ENCODE peak calls at places on chromosomes 12 and 14, in seven cellular contexts. One of them, this sample, is unnamed.

GRCh38 chr14:56887211-56887610 is 76.9 kb upstream of the OTX2 start:
- DNase-seq in body of pancreas: no peak
- DNase-seq in aorta: no peak
- DNase-seq in neural progenitor cell: peak; percentile 53
- DNase-seq in vagina: no peak
- DNase-seq in fibroblast of lung: no peak
- DNase-seq in CD8-positive, alpha-beta memory T cell: no peak
- DNase-seq in this sample: no peak

GRCh38 chr14:73244541-73244940 is 7.2 kb downstream of the PAPLN start:
- DNase-seq in body of pancreas: no peak
- DNase-seq in vagina: no peak
- DNase-seq in neural progenitor cell: no peak
- DNase-seq in aorta: peak; percentile 36
- DNase-seq in CD8-positive, alpha-beta memory T cell: no peak
- DNase-seq in fibroblast of lung: no peak
- DNase-seq in this sample: no peak

GRCh38 chr14:57526942-57527341 is 33.3 kb upstream of the CCDC198 start:
- DNase-seq in CD8-positive, alpha-beta memory T cell: no peak
- DNase-seq in fibroblast of lung: no peak
- DNase-seq in aorta: no peak
- DNase-seq in neural progenitor cell: peak; percentile 58
- DNase-seq in vagina: no peak
- DNase-seq in body of pancreas: no peak
- DNase-seq in this sample: no peak

GRCh38 chr12:6627598-6627997 is 8.2 kb downstream of the LPAR5 start:
- DNase-seq in body of pancreas: no peak
- DNase-seq in aorta: no peak
- DNase-seq in CD8-positive, alpha-beta memory T cell: peak; percentile 68
- DNase-seq in fibroblast of lung: no peak
- DNase-seq in neural progenitor cell: no peak
- DNase-seq in vagina: no peak
- DNase-seq in this sample: no peak

GRCh38 chr14:72781476-72782181 is 112.3 kb downstream of the DPF3 start:
- DNase-seq in fibroblast of lung: peak; percentile 91
- DNase-seq in CD8-positive, alpha-beta memory T cell: no peak
- DNase-seq in neural progenitor cell: no peak
- DNase-seq in aorta: no peak
- DNase-seq in body of pancreas: no peak
- DNase-seq in vagina: peak; percentile 52
- DNase-seq in this sample: no peak

GRCh38 chr12:39103552-39104165 is 198.3 kb upstream of the CPNE8 start:
- DNase-seq in neural progenitor cell: peak; percentile 85
- DNase-seq in fibroblast of lung: peak; percentile 57
- DNase-seq in CD8-positive, alpha-beta memory T cell: no peak
- DNase-seq in vagina: no peak
- DNase-seq in body of pancreas: peak; percentile 15
- DNase-seq in aorta: no peak
- DNase-seq in this sample: no peak

GRCh38 chr14:46480817-46481216 is 170.8 kb downstream of the RPL10L start:
- DNase-seq in aorta: no peak
- DNase-seq in fibroblast of lung: no peak
- DNase-seq in body of pancreas: no peak
- DNase-seq in CD8-positive, alpha-beta memory T cell: no peak
- DNase-seq in neural progenitor cell: no peak
- DNase-seq in vagina: no peak
- DNase-seq in this sample: no peak

GRCh38 chr12:52585951-52586350 is 12.3 kb upstream of the KRT74 start:
- DNase-seq in CD8-positive, alpha-beta memory T cell: peak; percentile 84
- DNase-seq in vagina: no peak
- DNase-seq in aorta: no peak
- DNase-seq in fibroblast of lung: no peak
- DNase-seq in neural progenitor cell: no peak
- DNase-seq in body of pancreas: no peak
- DNase-seq in this sample: no peak

GRCh38 chr14:37466623-37467088 is 128.4 kb downstream of the FOXA1 start:
- DNase-seq in vagina: no peak
- DNase-seq in body of pancreas: no peak
- DNase-seq in neural progenitor cell: no peak
- DNase-seq in aorta: no peak
- DNase-seq in fibroblast of lung: no peak
- DNase-seq in CD8-positive, alpha-beta memory T cell: no peak
- DNase-seq in this sample: no peak

GRCh38 chr14:104651876-104652260 is 37.5 kb upstream of the INF2 start:
- DNase-seq in neural progenitor cell: no peak
- DNase-seq in CD8-positive, alpha-beta memory T cell: no peak
- DNase-seq in vagina: no peak
- DNase-seq in body of pancreas: no peak
- DNase-seq in fibroblast of lung: no peak
- DNase-seq in aorta: no peak
- DNase-seq in this sample: no peak

GRCh38 chr12:109946913-109947312 is 46.8 kb downstream of the TCHP start:
- DNase-seq in fibroblast of lung: no peak
- DNase-seq in neural progenitor cell: no peak
- DNase-seq in CD8-positive, alpha-beta memory T cell: no peak
- DNase-seq in aorta: no peak
- DNase-seq in vagina: no peak
- DNase-seq in body of pancreas: no peak
- DNase-seq in this sample: no peak

GRCh38 chr12:77120156-77120555 is 54.8 kb upstream of the E2F7 start:
- DNase-seq in fibroblast of lung: peak; percentile 66
- DNase-seq in body of pancreas: no peak
- DNase-seq in aorta: no peak
- DNase-seq in neural progenitor cell: no peak
- DNase-seq in vagina: no peak
- DNase-seq in CD8-positive, alpha-beta memory T cell: no peak
- DNase-seq in this sample: no peak

GRCh38 chr14:50061664-50062437 is 54.5 kb downstream of the VCPKMT start:
- DNase-seq in CD8-positive, alpha-beta memory T cell: peak; percentile 88
- DNase-seq in vagina: no peak
- DNase-seq in aorta: peak; percentile 72
- DNase-seq in fibroblast of lung: peak; percentile 61
- DNase-seq in body of pancreas: peak; percentile 62
- DNase-seq in neural progenitor cell: no peak
- DNase-seq in this sample: no peak

GRCh38 chr12:63802012-63802608 is 22.4 kb downstream of the RXYLT1 start:
- DNase-seq in neural progenitor cell: peak; percentile 24
- DNase-seq in CD8-positive, alpha-beta memory T cell: no peak
- DNase-seq in aorta: no peak
- DNase-seq in fibroblast of lung: no peak
- DNase-seq in body of pancreas: no peak
- DNase-seq in vagina: no peak
- DNase-seq in this sample: no peak

GRCh38 chr14:45198551-45198950 is 54.5 kb downstream of the MIS18BP1 start:
- DNase-seq in body of pancreas: no peak
- DNase-seq in vagina: no peak
- DNase-seq in neural progenitor cell: no peak
- DNase-seq in CD8-positive, alpha-beta memory T cell: no peak
- DNase-seq in fibroblast of lung: peak; percentile 96
- DNase-seq in aorta: no peak
- DNase-seq in this sample: no peak

GRCh38 chr12:60644076-60644475 is 1048.2 kb downstream of the SLC16A7 start:
- DNase-seq in neural progenitor cell: peak; percentile 6
- DNase-seq in body of pancreas: no peak
- DNase-seq in CD8-positive, alpha-beta memory T cell: no peak
- DNase-seq in vagina: no peak
- DNase-seq in aorta: no peak
- DNase-seq in fibroblast of lung: no peak
- DNase-seq in this sample: no peak

GRCh38 chr12:6221146-6221545 is 20.9 kb downstream of the CD9 start:
- DNase-seq in neural progenitor cell: no peak
- DNase-seq in body of pancreas: no peak
- DNase-seq in CD8-positive, alpha-beta memory T cell: no peak
- DNase-seq in fibroblast of lung: no peak
- DNase-seq in vagina: no peak
- DNase-seq in aorta: no peak
- DNase-seq in this sample: no peak

GRCh38 chr12:64452559-64453329 is 824 bp downstream of the TBK1 start:
- DNase-seq in neural progenitor cell: no peak
- DNase-seq in CD8-positive, alpha-beta memory T cell: no peak
- DNase-seq in fibroblast of lung: peak; percentile 88
- DNase-seq in body of pancreas: peak; percentile 31
- DNase-seq in vagina: no peak
- DNase-seq in aorta: no peak
- DNase-seq in this sample: no peak

GRCh38 chr12:52082988-52083637 is 3.6 kb downstream of the SMIM41 start:
- DNase-seq in fibroblast of lung: peak; percentile 49
- DNase-seq in vagina: no peak
- DNase-seq in CD8-positive, alpha-beta memory T cell: peak; percentile 77
- DNase-seq in neural progenitor cell: peak; percentile 79
- DNase-seq in body of pancreas: peak; percentile 44
- DNase-seq in aorta: no peak
- DNase-seq in this sample: peak; percentile 51

GRCh38 chr14:35277179-35277578 is 15.0 kb upstream of the PSMA6 start:
- DNase-seq in neural progenitor cell: no peak
- DNase-seq in vagina: no peak
- DNase-seq in CD8-positive, alpha-beta memory T cell: no peak
- DNase-seq in aorta: no peak
- DNase-seq in body of pancreas: no peak
- DNase-seq in fibroblast of lung: no peak
- DNase-seq in this sample: no peak

GRCh38 chr14:68396411-68396930 is 396.4 kb downstream of the ZFP36L1 start:
- DNase-seq in CD8-positive, alpha-beta memory T cell: no peak
- DNase-seq in body of pancreas: no peak
- DNase-seq in neural progenitor cell: no peak
- DNase-seq in fibroblast of lung: peak; percentile 73
- DNase-seq in aorta: no peak
- DNase-seq in vagina: no peak
- DNase-seq in this sample: no peak
- H3K4me1 ChIP-seq in CD8-positive, alpha-beta memory T cell: no peaks in the 10 kb centered on the region
- H3K4me1 ChIP-seq in body of pancreas: peaks cover 10% of the 10 kb centered on the region
- H3K4me1 ChIP-seq in neural progenitor cell: peaks cover 81% of the 10 kb centered on the region
- H3K4me1 ChIP-seq in fibroblast of lung: peaks cover 34% of the 10 kb centered on the region
- H3K4me1 ChIP-seq in aorta: peaks cover 7% of the 10 kb centered on the region
- H3K4me1 ChIP-seq in vagina: peaks cover 72% of the 10 kb centered on the region
- H3K4me1 ChIP-seq in this sample: peaks cover 82% of the 10 kb centered on the region

DNA sequence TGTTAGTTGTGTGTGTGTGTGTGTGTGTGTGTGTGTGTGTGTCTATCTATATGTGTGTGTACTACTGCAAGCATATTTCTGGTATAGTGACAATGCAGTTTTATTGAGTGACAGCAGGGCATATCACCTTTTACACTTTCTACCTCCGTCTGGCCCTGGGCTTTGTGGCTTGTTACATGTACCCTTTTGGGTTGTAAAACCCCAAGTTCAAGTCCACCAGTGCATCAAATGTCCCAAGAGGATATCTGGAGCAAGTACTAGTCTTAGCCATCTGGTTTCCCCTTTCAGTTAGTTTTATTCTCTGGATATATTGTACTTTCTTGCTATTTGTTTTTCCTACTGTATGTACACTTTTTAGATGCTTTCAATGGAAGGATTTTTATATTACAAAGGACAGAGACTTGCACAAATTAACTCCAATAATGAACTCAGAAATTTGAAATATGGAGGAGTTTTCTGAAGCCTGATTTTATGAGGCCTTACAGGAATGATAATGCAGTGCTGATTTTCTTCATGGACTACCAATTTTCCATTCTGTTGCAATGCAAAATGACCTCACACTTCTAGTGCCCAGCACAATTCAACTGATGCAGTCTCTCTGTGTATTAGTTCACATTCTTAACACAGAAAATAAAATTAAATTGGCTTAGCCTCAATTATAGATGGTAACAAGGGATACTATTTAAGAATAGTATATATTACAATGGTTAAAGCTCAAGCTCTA is 29.1 kb downstream of the SLC16A7 start:
- DNase-seq in fibroblast of lung: no peak
- DNase-seq in CD8-positive, alpha-beta memory T cell: no peak
- DNase-seq in neural progenitor cell: no peak
- DNase-seq in vagina: no peak
- DNase-seq in aorta: no peak
- DNase-seq in body of pancreas: no peak
- DNase-seq in this sample: no peak
- H3K27me3 ChIP-seq in fibroblast of lung: no peaks in the 10 kb centered on the region
- H3K27me3 ChIP-seq in CD8-positive, alpha-beta memory T cell: no peaks in the 10 kb centered on the region
- H3K27me3 ChIP-seq in neural progenitor cell: no peaks in the 10 kb centered on the region
- H3K27me3 ChIP-seq in vagina: no peaks in the 10 kb centered on the region
- H3K27me3 ChIP-seq in aorta: no peaks in the 10 kb centered on the region
- H3K27me3 ChIP-seq in body of pancreas: no peaks in the 10 kb centered on the region
- H3K27me3 ChIP-seq in this sample: no peaks in the 10 kb centered on the region

GRCh38 chr12:13164271-13164670 is 32.3 kb upstream of the EMP1 start:
- DNase-seq in CD8-positive, alpha-beta memory T cell: no peak
- DNase-seq in neural progenitor cell: no peak
- DNase-seq in vagina: no peak
- DNase-seq in fibroblast of lung: no peak
- DNase-seq in aorta: no peak
- DNase-seq in body of pancreas: no peak
- DNase-seq in this sample: no peak

GRCh38 chr12:13163868-13164267 is 32.7 kb upstream of the EMP1 start:
- DNase-seq in body of pancreas: no peak
- DNase-seq in CD8-positive, alpha-beta memory T cell: no peak
- DNase-seq in vagina: no peak
- DNase-seq in fibroblast of lung: no peak
- DNase-seq in aorta: no peak
- DNase-seq in neural progenitor cell: no peak
- DNase-seq in this sample: no peak

GRCh38 chr12:13164859-13165577 is 31.5 kb upstream of the EMP1 start:
- DNase-seq in vagina: no peak
- DNase-seq in body of pancreas: no peak
- DNase-seq in CD8-positive, alpha-beta memory T cell: no peak
- DNase-seq in aorta: no peak
- DNase-seq in neural progenitor cell: no peak
- DNase-seq in fibroblast of lung: no peak
- DNase-seq in this sample: no peak

GRCh38 chr12:13167226-13167625 is 29.3 kb upstream of the EMP1 start:
- DNase-seq in aorta: no peak
- DNase-seq in neural progenitor cell: no peak
- DNase-seq in body of pancreas: no peak
- DNase-seq in CD8-positive, alpha-beta memory T cell: no peak
- DNase-seq in vagina: no peak
- DNase-seq in fibroblast of lung: peak; percentile 46
- DNase-seq in this sample: no peak

GRCh38 chr12:13165578-13166120 is 30.9 kb upstream of the EMP1 start:
- DNase-seq in aorta: peak; percentile 83
- DNase-seq in CD8-positive, alpha-beta memory T cell: peak; percentile 79
- DNase-seq in neural progenitor cell: no peak
- DNase-seq in vagina: no peak
- DNase-seq in fibroblast of lung: peak; percentile 79
- DNase-seq in body of pancreas: peak; percentile 71
- DNase-seq in this sample: peak; percentile 54
- H3K4me1 ChIP-seq in aorta: peaks cover 3% of the 10 kb centered on the region
- H3K4me1 ChIP-seq in CD8-positive, alpha-beta memory T cell: peaks cover 22% of the 10 kb centered on the region
- H3K4me1 ChIP-seq in neural progenitor cell: no peaks in the 10 kb centered on the region
- H3K4me1 ChIP-seq in vagina: peaks cover 25% of the 10 kb centered on the region
- H3K4me1 ChIP-seq in fibroblast of lung: peaks cover 3% of the 10 kb centered on the region
- H3K4me1 ChIP-seq in body of pancreas: no peaks in the 10 kb centered on the region
- H3K4me1 ChIP-seq in this sample: peaks cover 13% of the 10 kb centered on the region

DNA sequence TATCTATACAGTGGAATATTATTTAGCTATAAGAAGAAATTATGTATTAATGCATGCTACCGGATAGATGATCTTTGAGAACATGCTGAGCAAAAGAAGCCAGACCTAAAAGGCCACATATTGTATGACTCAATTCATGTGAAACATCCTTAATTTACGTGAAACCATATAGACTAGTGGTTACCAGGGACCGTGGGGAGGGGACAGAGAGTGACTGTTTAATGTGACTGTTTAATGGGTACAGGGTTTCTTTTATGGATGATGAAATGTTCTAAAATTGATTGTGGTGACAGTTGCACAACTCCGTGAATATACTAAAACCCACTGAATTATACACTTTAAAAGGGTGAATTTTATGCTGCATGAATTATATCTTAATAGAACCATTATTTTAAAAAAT is 8.5 kb upstream of the BCL7A start:
- DNase-seq in fibroblast of lung: no peak
- DNase-seq in vagina: no peak
- DNase-seq in CD8-positive, alpha-beta memory T cell: no peak
- DNase-seq in neural progenitor cell: no peak
- DNase-seq in aorta: no peak
- DNase-seq in body of pancreas: no peak
- DNase-seq in this sample: no peak
- H3K27me3 ChIP-seq in fibroblast of lung: no peaks in the 10 kb centered on the region
- H3K27me3 ChIP-seq in vagina: no peaks in the 10 kb centered on the region
- H3K27me3 ChIP-seq in CD8-positive, alpha-beta memory T cell: no peaks in the 10 kb centered on the region
- H3K27me3 ChIP-seq in neural progenitor cell: no peaks in the 10 kb centered on the region
- H3K27me3 ChIP-seq in aorta: no peaks in the 10 kb centered on the region
- H3K27me3 ChIP-seq in body of pancreas: no peaks in the 10 kb centered on the region
- H3K27me3 ChIP-seq in this sample: no peaks in the 10 kb centered on the region

This sample was measured in left ventricle myocardium inferior.